ENCODE peak calls at places on chromosomes 16 and 17, in five cellular contexts. B, Q, U, H and G are unnamed samples. For H3K9me3, the result is how much of the 10 kb centered on the place peaks cover.

GRCh38 chr16:78098544-78099371 is 696 bp upstream of the WWOX start:
- DNase-seq in U (no peak), H (no peak), Q (no peak), B (no peak), G (no peak)

GRCh38 chr17:37742762-37743611 is 1.9 kb downstream of the HNF1B start:
- DNase-seq in H (no peak), B (peak), U (no peak), Q (no peak), G (no peak)

GRCh38 chr16:24853830-24854229 is 8.1 kb downstream of the SLC5A11 start:
- DNase-seq in H (no peak), Q (no peak), B (no peak), U (no peak), G (no peak)

GRCh38 chr17:43548689-43549379 is 2.7 kb upstream of the ETV4 start:
- DNase-seq in Q (no peak), U (no peak), H (no peak), B (no peak), G (no peak)

GRCh38 chr16:12500771-12501170 is 302.9 kb downstream of the CPPED1 start:
- DNase-seq in H (no peak), U (no peak), B (no peak), Q (no peak), G (no peak)

GRCh38 chr17:60904582-60904981 is 226.9 kb downstream of the BCAS3 start:
- DNase-seq in H (no peak), U (no peak), B (no peak), Q (no peak), G (no peak)

GRCh38 chr17:43033947-43034622 is 9.1 kb downstream of the RND2 start:
- DNase-seq in U (no peak), Q (no peak), H (no peak), B (no peak), G (no peak)

GRCh38 chr17:64437944-64438525 is 10.9 kb upstream of the MILR1 start:
- DNase-seq in H (no peak), U (no peak), Q (no peak), B (no peak), G (no peak)

GRCh38 chr16:586047-586644 is 3.7 kb upstream of the RAB40C start:
- DNase-seq in Q (no peak), U (no peak), H (no peak), B (no peak), G (no peak)

GRCh38 chr17:75404739-75405364 is 626 bp downstream of the GRB2 start:
- DNase-seq in Q (peak), B (peak), U (peak), H (peak), G (peak)

GRCh38 chr17:6455321-6455705 is 11.1 kb downstream of the PIMREG start:
- DNase-seq in U (peak), H (peak), Q (no peak), B (peak), G (no peak)

GRCh38 chr17:13995856-13996635 is 73.3 kb upstream of the COX10 start:
- DNase-seq in Q (no peak), U (no peak), B (no peak), H (no peak), G (no peak)

GRCh38 chr17:82705756-82706155 is 7.3 kb upstream of the RAB40B start:
- DNase-seq in Q (no peak), B (no peak), U (no peak), H (no peak), G (no peak)

GRCh38 chr17:17305282-17305801 is 2.2 kb downstream of the NT5M start:
- DNase-seq in U (no peak), B (peak), H (peak), Q (peak), G (peak)

GRCh38 chr17:78671607-78672404 is 94.6 kb upstream of the DNAH17 start:
- DNase-seq in B (no peak), H (no peak), Q (no peak), U (peak), G (no peak)

GRCh38 chr17:31508310-31509094 is 117.0 kb downstream of the RAB11FIP4 start:
- DNase-seq in B (no peak), Q (peak), U (no peak), H (peak), G (peak)

GRCh38 chr16:56628486-56629035 is 3.0 kb downstream of the MT1E start:
- DNase-seq in Q (no peak), B (no peak), U (no peak), H (no peak), G (no peak)

GRCh38 chr17:67725232-67726206 is 7.8 kb downstream of the NOL11 start:
- DNase-seq in Q (no peak), U (no peak), B (no peak), H (no peak), G (no peak)

GRCh38 chr17:27635275-27635823 is 4.4 kb downstream of the LGALS9 start:
- DNase-seq in B (peak), H (no peak), Q (no peak), U (no peak), G (no peak)

GRCh38 chr17:41544497-41544896 is 16.4 kb upstream of the KRT19 start:
- DNase-seq in B (peak), H (no peak), U (no peak), Q (no peak), G (no peak)

GRCh38 chr16:9114842-9115241 is 23.4 kb downstream of the HAPSTR1 start:
- DNase-seq in Q (no peak), U (no peak), B (no peak), H (no peak), G (no peak)

GRCh38 chr16:49332589-49333267 is 40.9 kb upstream of the C16orf78 start:
- DNase-seq in B (no peak), Q (no peak), H (no peak), U (no peak), G (no peak)

GRCh38 chr17:50133769-50134099 is 3.8 kb upstream of the SAMD14 start:
- DNase-seq in Q (no peak), B (no peak), H (no peak), U (peak), G (no peak)

GRCh38 chr17:50132104-50132794 is 2.3 kb upstream of the SAMD14 start:
- DNase-seq in H (no peak), B (no peak), Q (no peak), U (no peak), G (no peak)

GRCh38 chr17:50134206-50135110 is 4.5 kb upstream of the SAMD14 start:
- DNase-seq in U (no peak), H (no peak), Q (no peak), B (no peak), G (no peak)

GRCh38 chr17:50135316-50136095 is 5.5 kb upstream of the SAMD14 start:
- DNase-seq in B (peak), H (no peak), U (peak), Q (no peak), G (no peak)

DNA sequence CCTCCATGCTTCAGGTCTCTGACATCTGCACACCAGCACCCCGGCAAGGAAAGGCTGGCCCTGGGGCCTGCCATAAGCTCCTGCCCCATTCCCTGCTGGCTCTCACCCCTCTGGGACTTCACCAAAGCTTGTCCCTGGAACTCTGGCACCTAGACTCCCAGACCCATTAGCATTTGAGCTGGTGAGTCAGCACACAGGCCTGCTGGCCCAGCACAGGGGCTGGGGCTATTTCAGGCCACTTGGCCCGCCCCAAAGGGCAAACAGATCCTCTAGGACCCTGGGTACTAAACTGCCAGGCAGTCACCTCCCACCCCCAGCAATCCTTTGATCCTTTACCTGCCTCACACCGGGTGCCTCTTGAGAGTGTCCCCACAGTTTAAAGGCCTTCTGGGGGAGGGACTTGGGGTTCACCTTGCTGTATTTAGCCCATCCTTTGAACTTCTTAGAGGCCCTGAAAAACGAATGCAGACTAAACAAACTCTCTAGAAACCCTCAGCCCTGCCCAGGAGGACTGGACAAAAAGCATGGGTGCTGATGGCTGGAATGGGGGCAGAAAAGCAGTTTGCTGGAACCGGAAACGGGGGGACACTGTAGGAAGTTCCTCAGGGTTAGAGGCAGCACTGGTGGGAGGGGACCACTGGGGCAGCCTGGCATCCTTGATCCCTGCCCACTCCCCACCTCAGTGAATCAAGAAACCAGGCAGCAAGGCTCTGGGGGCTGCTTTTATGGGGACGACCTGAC is 3.2 kb upstream of the SAMD14 start:
- DNase-seq in B (no peak), U (peak), H (no peak), Q (no peak), G (no peak)
- H3K9me3 ChIP-seq in B (under half), U (under half), H (under half), Q (under half), G (under half)

GRCh38 chr16:4135537-4135936 is 19.3 kb upstream of the ADCY9 start:
- DNase-seq in Q (no peak), U (no peak), B (no peak), H (no peak), G (no peak)
- H3K9me3 ChIP-seq in Q (under half), U (under half), B (under half), H (under half), G (under half)

GRCh38 chr17:69919789-69920188 is 155.2 kb upstream of the KCNJ16 start:
- DNase-seq in H (no peak), U (no peak), B (no peak), Q (no peak), G (no peak)
- H3K9me3 ChIP-seq in H (under half), U (under half), B (under half), Q (under half), G (under half)

DNA sequence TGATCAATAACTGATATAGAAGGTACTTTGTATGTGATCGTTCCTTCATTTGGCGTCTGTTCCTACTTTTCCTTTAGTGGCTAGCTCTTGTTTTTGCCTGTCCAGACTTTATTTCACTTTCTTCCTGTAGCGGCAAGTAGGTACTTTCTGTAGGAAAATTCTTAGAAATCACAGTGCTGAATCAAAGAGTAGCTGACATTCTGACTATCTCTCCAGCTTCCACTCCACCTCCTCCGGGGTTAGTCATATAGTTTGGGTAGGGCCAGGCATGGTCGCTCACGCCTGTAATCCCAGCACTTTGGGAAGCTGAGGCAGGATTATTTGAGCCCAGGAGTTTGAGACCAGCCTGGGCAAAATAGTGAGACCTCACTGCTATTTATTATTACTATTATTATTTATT is 29.9 kb upstream of the PAFAH1B1 start:
- DNase-seq in H (no peak), U (no peak), B (no peak), Q (no peak), G (no peak)
- H3K9me3 ChIP-seq in H (under half), U (under half), B (under half), Q (under half), G (under half)

GRCh38 chr17:21686165-21687015 is 5.9 kb upstream of the KCNJ18 start:
- DNase-seq in Q (no peak), U (no peak), H (no peak), B (no peak), G (no peak)
- H3K9me3 ChIP-seq in Q (under half), U (under half), H (under half), B (under half), G (under half)